ENCODE peak calls at places on chromosomes 3 and 15, in five cellular contexts. W, N, Y, E and O are unnamed samples.

GRCh38 chr3:18349197-18349798 is 75.8 kb downstream of the SATB1 start:
- DNase-seq in W (no peak), N (no peak), Y (no peak), E (no peak), O (no peak)

GRCh38 chr3:159018341-159018740 is 216.5 kb downstream of the MFSD1 start:
- DNase-seq in W (no peak), N (no peak), Y (no peak), E (no peak), O (no peak)

GRCh38 chr3:47871389-47871788 is 68.5 kb downstream of the DHX30 start:
- DNase-seq in W (no peak), N (no peak), Y (no peak), E (no peak), O (no peak)

GRCh38 chr3:152307829-152308474 is 39.2 kb downstream of the MBNL1 start:
- DNase-seq in W (no peak), N (no peak), Y (peak), E (no peak), O (no peak)

GRCh38 chr3:180679178-180680096 is at the start of gene CCDC39:
- DNase-seq in W (peak), N (peak), Y (peak), E (peak), O (peak)

GRCh38 chr3:65377637-65378036 is 661.1 kb downstream of the MAGI1 start:
- DNase-seq in W (no peak), N (no peak), Y (no peak), E (no peak), O (no peak)

GRCh38 chr3:116897382-116897781 is 187.8 kb downstream of the TUSC7 start:
- DNase-seq in W (no peak), N (no peak), Y (no peak), E (no peak), O (no peak)

GRCh38 chr3:151837057-151837456 is 23.1 kb downstream of the AADAC start:
- DNase-seq in W (no peak), N (no peak), Y (peak), E (peak), O (peak)

GRCh38 chr3:66236281-66236680 is 15.5 kb downstream of the SLC25A26 start:
- DNase-seq in W (no peak), N (no peak), Y (no peak), E (peak), O (no peak)

GRCh38 chr15:25797035-25797434 is 66.1 kb downstream of the ATP10A start:
- DNase-seq in W (no peak), N (no peak), Y (no peak), E (peak), O (peak)

GRCh38 chr3:117722856-117723255 is 1013.3 kb downstream of the TUSC7 start:
- DNase-seq in W (peak), N (no peak), Y (no peak), E (no peak), O (no peak)

GRCh38 chr3:120762575-120762974 is 20.0 kb downstream of the GTF2E1 start:
- DNase-seq in W (no peak), N (no peak), Y (no peak), E (no peak), O (no peak)

GRCh38 chr3:184371570-184372018 is 6.4 kb downstream of the THPO start:
- DNase-seq in W (peak), N (peak), Y (peak), E (peak), O (peak)

GRCh38 chr15:31265871-31266711 is 60.5 kb upstream of the KLF13 start:
- DNase-seq in W (peak), N (peak), Y (no peak), E (peak), O (peak)

GRCh38 chr3:120858501-120858900 is 49.5 kb upstream of the STXBP5L start:
- DNase-seq in W (no peak), N (no peak), Y (no peak), E (peak), O (no peak)

GRCh38 chr15:51044037-51044712 is 50.5 kb downstream of the TNFAIP8L3 start:
- DNase-seq in W (no peak), N (no peak), Y (no peak), E (no peak), O (no peak)

GRCh38 chr15:82739086-82739485 is 29.4 kb upstream of the AP3B2 start:
- DNase-seq in W (no peak), N (no peak), Y (peak), E (peak), O (peak)

GRCh38 chr3:197667968-197668367 is 68.7 kb downstream of the RUBCN start:
- DNase-seq in W (no peak), N (no peak), Y (no peak), E (no peak), O (no peak)

GRCh38 chr3:149894211-149894610 is 76.5 kb downstream of the PFN2 start:
- DNase-seq in W (no peak), N (no peak), Y (peak), E (no peak), O (peak)

GRCh38 chr15:69718445-69718844 is 265.8 kb downstream of the RPLP1 start:
- DNase-seq in W (no peak), N (no peak), Y (no peak), E (no peak), O (no peak)

DNA sequence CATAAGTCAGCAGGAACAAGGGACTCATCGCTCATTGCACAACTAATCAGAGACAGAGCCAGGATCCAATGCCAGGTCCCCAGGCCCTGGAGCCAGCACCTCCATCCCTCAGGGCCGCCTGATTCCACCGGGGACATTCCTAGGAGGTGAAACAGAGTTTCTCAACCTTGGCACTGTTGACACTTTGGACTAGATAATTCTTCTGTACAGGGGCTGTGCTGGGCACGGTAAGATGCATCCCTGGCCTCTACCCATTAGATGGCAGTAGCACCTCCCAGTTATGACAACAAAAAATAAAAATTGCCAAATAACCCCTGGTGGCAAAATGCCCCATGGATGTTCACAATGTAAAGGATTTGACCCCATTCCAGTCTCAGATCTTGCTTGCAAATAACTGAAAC is 127.7 kb downstream of the MTHFS start:
- DNase-seq in W (peak), N (no peak), Y (peak), E (peak), O (no peak)
- TF ChIP-seq CTCF in W (peak), N (peak), Y (peak), E (peak), O (peak)

DNA sequence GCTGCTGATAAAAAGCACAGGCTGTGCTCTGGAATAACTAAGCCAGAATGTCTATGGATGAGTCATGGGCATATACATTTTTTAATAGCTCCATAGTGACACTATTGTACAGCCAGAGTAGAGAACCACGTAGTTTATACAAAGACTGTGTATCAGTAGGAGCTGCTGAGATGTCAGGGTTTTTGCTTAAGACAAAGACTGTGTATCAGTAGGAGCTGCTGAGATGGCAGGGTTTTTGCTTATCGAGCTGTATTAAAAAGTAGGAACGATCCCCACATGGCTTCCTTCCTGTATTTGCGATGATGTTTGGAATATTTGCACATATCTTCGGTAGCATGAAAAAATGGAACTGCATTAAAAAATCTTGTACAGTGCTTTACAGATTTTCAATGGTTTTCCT is 137.4 kb downstream of the SV2B start:
- DNase-seq in W (no peak), N (no peak), Y (no peak), E (no peak), O (no peak)
- H3K4me3 ChIP-seq in W (no peak), N (no peak), Y (no peak), E (no peak), O (no peak)

GRCh38 chr15:57377478-57377847 is 1.2 kb downstream of the CGNL1 start:
- DNase-seq in W (no peak), N (no peak), Y (no peak), E (no peak), O (no peak)
- TF ChIP-seq CTCF in W (no peak), N (no peak), Y (no peak), E (no peak), O (no peak)

GRCh38 chr15:68114356-68114755 is 60.2 kb downstream of the PIAS1 start:
- DNase-seq in W (peak), N (no peak), Y (no peak), E (peak), O (peak)

GRCh38 chr15:68113273-68113672 is 59.2 kb downstream of the PIAS1 start:
- DNase-seq in W (no peak), N (no peak), Y (no peak), E (peak), O (peak)

GRCh38 chr15:68112711-68113110 is 58.6 kb downstream of the PIAS1 start:
- DNase-seq in W (no peak), N (no peak), Y (no peak), E (no peak), O (peak)

GRCh38 chr15:68113751-68114150 is 59.6 kb downstream of the PIAS1 start:
- DNase-seq in W (no peak), N (no peak), Y (no peak), E (no peak), O (no peak)

DNA sequence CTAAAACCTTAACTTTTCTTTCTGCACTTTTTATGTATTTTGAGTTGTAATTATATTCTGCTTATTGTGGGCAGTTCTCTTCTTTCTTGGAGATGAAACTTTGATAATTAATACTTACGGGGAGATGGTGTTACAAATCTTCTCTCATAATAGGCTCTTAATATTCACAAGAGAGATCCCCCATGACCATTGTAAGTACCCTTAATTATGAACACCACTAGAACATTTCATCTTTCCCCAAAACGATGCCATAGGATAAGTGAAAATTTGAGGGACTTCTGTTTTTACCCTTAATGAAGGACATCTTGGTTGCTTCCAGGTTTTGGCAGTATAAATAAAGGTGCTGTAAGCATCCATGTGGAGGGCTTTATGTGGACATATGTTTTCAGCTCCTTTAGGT is 60.7 kb downstream of the PIAS1 start:
- DNase-seq in W (no peak), N (no peak), Y (no peak), E (no peak), O (no peak)
- H3K4me3 ChIP-seq in W (peak), N (no peak), Y (no peak), E (peak), O (no peak)

GRCh38 chr3:98657429-98657828 is 64.0 kb upstream of the CPOX start:
- DNase-seq in W (peak), N (peak), Y (peak), E (no peak), O (no peak)
- TF ChIP-seq CTCF in W (peak), N (no peak), Y (peak), E (no peak), O (no peak)